ENCODE peak calls at places on chromosomes 11 and 22, in eight cellular contexts. U, Y, M, E, P, G, B and W are unnamed samples.

GRCh38 chr11:64868904-64869570 is 9.4 kb downstream of the EHD1 start:
- DNase-seq in U (no peak), Y (no peak), M (peak), E (no peak), P (no peak), G (no peak), B (no peak), W (no peak)

GRCh38 chr11:30196400-30197206 is 34.2 kb upstream of the FSHB start:
- DNase-seq in U (no peak), Y (peak), M (peak), E (peak), P (peak), G (peak), B (peak), W (peak)

GRCh38 chr11:45853616-45854219 is 6.4 kb downstream of the CRY2 start:
- DNase-seq in U (no peak), Y (no peak), M (no peak), E (no peak), P (no peak), G (no peak), B (no peak), W (no peak)

GRCh38 chr11:47278058-47278457 is 8.1 kb downstream of the MADD start:
- DNase-seq in U (no peak), Y (no peak), M (no peak), E (no peak), P (no peak), G (no peak), B (no peak), W (no peak)

GRCh38 chr11:128330203-128330602 is 257.2 kb downstream of the ETS1 start:
- DNase-seq in U (no peak), Y (no peak), M (peak), E (no peak), P (no peak), G (no peak), B (no peak), W (no peak)

GRCh38 chr11:111697910-111698309 is 68.3 kb downstream of the PPP2R1B start:
- DNase-seq in U (no peak), Y (no peak), M (no peak), E (no peak), P (no peak), G (no peak), B (no peak), W (no peak)

GRCh38 chr11:5620606-5621521 is 3.9 kb upstream of the TRIM34 start:
- DNase-seq in U (no peak), Y (no peak), M (no peak), E (no peak), P (peak), G (no peak), B (no peak), W (no peak)

GRCh38 chr22:20647586-20648305 is 126.2 kb upstream of the SERPIND1 start:
- DNase-seq in U (no peak), Y (no peak), M (no peak), E (no peak), P (no peak), G (no peak), B (no peak), W (no peak)

GRCh38 chr11:2287102-2287501 is 14.6 kb downstream of the C11orf21 start:
- DNase-seq in U (peak), Y (no peak), M (no peak), E (peak), P (no peak), G (no peak), B (no peak), W (peak)

GRCh38 chr11:47204633-47204989 is 10.2 kb upstream of the DDB2 start:
- DNase-seq in U (no peak), Y (no peak), M (no peak), E (no peak), P (no peak), G (no peak), B (no peak), W (no peak)

DNA sequence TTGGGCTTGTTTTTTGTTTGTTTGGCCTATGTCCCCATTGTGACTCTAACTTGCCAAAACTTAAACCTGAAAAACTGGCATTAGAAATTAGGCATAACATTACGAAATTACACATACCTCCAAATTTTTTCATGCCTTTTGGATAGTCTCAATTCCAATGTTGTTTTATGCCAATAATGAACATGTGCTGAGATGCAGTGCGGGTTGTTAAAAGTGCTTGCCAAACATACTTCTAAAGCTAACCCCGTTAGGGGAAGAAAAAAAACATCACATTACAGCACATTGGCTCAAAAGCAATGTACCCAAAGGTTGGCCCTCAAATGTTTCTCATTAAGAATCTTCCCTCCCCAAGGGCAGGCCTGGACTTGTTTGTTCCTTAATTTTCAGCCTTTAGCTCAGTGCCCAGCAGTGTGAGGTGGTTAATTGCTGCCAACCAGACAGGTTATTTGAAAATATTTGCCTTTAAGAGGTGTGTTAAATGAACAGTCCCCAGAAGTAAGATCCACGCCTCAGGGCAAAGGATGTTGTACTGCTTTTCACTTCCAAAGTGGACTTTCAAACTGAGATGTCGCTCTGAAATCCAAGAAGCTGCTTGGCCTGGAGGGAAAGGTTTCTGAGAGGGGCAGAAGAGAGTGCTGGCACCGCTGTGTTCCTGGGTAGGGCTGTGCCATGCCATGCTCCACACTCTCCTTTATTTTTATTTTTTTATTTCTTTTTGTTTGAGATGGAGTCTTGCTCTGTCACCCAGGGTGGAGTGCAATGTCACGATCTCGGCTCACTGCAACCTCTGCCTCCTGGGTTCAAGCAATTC is 32.9 kb upstream of the FBLN1 start:
- DNase-seq in U (peak), Y (no peak), M (peak), E (no peak), P (peak), G (no peak), B (no peak), W (no peak)
- H3K27ac ChIP-seq in U (no peak), Y (peak), M (no peak), E (peak), P (peak), G (no peak), B (peak), W (no peak)

GRCh38 chr11:120284272-120284671 is 40.8 kb upstream of the TLCD5 start:
- DNase-seq in U (no peak), Y (no peak), M (no peak), E (no peak), P (no peak), G (no peak), B (no peak), W (no peak)
- TF ChIP-seq POLR2AphosphoS5 in U (no peak), Y (no peak), M (no peak), E (no peak), P (no peak), G (no peak), B (no peak), W (no peak)

GRCh38 chr11:13207270-13207664 is 70.3 kb upstream of the BMAL1 start:
- DNase-seq in U (no peak), Y (no peak), M (no peak), E (no peak), P (no peak), G (no peak), B (no peak), W (no peak)
- H3K27ac ChIP-seq in U (peak), Y (no peak), M (peak), E (peak), P (no peak), G (peak), B (peak), W (no peak)

DNA sequence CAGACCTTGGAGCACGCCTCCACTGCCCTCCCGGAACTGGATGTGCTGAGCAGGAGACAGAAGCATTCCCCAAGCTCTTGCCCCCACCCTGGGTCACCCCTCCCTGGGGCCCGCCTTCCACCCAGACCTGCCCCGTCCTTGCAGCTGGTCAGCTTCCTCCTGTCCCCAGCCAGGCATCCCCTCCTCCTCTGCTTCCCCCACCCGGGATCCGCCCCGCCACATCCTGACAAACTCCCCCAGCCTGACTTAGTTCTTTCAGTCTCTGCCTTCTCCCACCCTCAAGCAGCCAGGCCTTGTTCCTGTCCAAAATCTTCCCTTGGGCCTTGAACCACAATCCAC is 1.1 kb upstream of the PLXNB2 start:
- DNase-seq in U (peak), Y (no peak), M (peak), E (no peak), P (no peak), G (peak), B (no peak), W (no peak)
- TF ChIP-seq POLR2AphosphoS5 in U (peak), Y (no peak), M (peak), E (no peak), P (no peak), G (peak), B (no peak), W (no peak)